ENCODE peak calls at places on chromosomes 11 and 22, in five cellular contexts. One of them, this sample, is unnamed.

GRCh38 chr11:62575156-62575555 is 1.5 kb upstream of the EEF1G start:
- DNase-seq in body of pancreas: peak
- DNase-seq in hypothalamus: no peak
- DNase-seq in Right ventricle myocardium inferior: peak
- DNase-seq in GM12865: no peak
- DNase-seq in this sample: no peak

GRCh38 chr22:48137640-48138039 is 1375.2 kb downstream of the TBC1D22A start:
- DNase-seq in body of pancreas: no peak
- DNase-seq in hypothalamus: no peak
- DNase-seq in Right ventricle myocardium inferior: no peak
- DNase-seq in GM12865: no peak
- DNase-seq in this sample: no peak

GRCh38 chr11:91846002-91846401 is 378.6 kb upstream of the FAT3 start:
- DNase-seq in body of pancreas: no peak
- DNase-seq in hypothalamus: no peak
- DNase-seq in Right ventricle myocardium inferior: no peak
- DNase-seq in GM12865: no peak
- DNase-seq in this sample: no peak

GRCh38 chr22:45892681-45893461 is 84.1 kb downstream of the WNT7B start:
- DNase-seq in body of pancreas: no peak
- DNase-seq in hypothalamus: no peak
- DNase-seq in Right ventricle myocardium inferior: peak
- DNase-seq in GM12865: no peak
- DNase-seq in this sample: no peak

GRCh38 chr11:128686745-128687177 is 7.1 kb upstream of the FLI1 start:
- DNase-seq in body of pancreas: peak
- DNase-seq in hypothalamus: no peak
- DNase-seq in Right ventricle myocardium inferior: peak
- DNase-seq in GM12865: peak
- DNase-seq in this sample: no peak

GRCh38 chr11:67632175-67632981 is 2.6 kb upstream of the NUDT8 start:
- DNase-seq in body of pancreas: peak
- DNase-seq in hypothalamus: no peak
- DNase-seq in Right ventricle myocardium inferior: peak
- DNase-seq in GM12865: no peak
- DNase-seq in this sample: no peak

GRCh38 chr11:63592975-63593395 is 21.2 kb downstream of the PLAAT3 start:
- DNase-seq in body of pancreas: no peak
- DNase-seq in hypothalamus: peak
- DNase-seq in Right ventricle myocardium inferior: no peak
- DNase-seq in GM12865: peak
- DNase-seq in this sample: no peak

GRCh38 chr22:37112084-37112728 is 2.7 kb upstream of the TMPRSS6 start:
- DNase-seq in body of pancreas: no peak
- DNase-seq in hypothalamus: no peak
- DNase-seq in Right ventricle myocardium inferior: no peak
- DNase-seq in GM12865: no peak
- DNase-seq in this sample: no peak

GRCh38 chr11:11789735-11790369 is 51.9 kb upstream of the USP47 start:
- DNase-seq in body of pancreas: no peak
- DNase-seq in hypothalamus: no peak
- DNase-seq in Right ventricle myocardium inferior: no peak
- DNase-seq in GM12865: peak
- DNase-seq in this sample: no peak

GRCh38 chr11:97973352-97973857 is 1047.3 kb upstream of the CNTN5 start:
- DNase-seq in body of pancreas: no peak
- DNase-seq in hypothalamus: no peak
- DNase-seq in Right ventricle myocardium inferior: no peak
- DNase-seq in GM12865: no peak
- DNase-seq in this sample: no peak

GRCh38 chr11:58933661-58934060 is 5.6 kb upstream of the GLYATL1 start:
- DNase-seq in body of pancreas: no peak
- DNase-seq in hypothalamus: no peak
- DNase-seq in Right ventricle myocardium inferior: no peak
- DNase-seq in GM12865: no peak
- DNase-seq in this sample: no peak

GRCh38 chr22:42229455-42230149 is 40.9 kb downstream of the TCF20 start:
- DNase-seq in body of pancreas: peak
- DNase-seq in hypothalamus: no peak
- DNase-seq in Right ventricle myocardium inferior: no peak
- DNase-seq in GM12865: no peak
- DNase-seq in this sample: no peak

GRCh38 chr11:105466582-105467228 is 143.2 kb upstream of the GRIA4 start:
- DNase-seq in body of pancreas: no peak
- DNase-seq in hypothalamus: no peak
- DNase-seq in Right ventricle myocardium inferior: no peak
- DNase-seq in GM12865: no peak
- DNase-seq in this sample: no peak

GRCh38 chr11:33830903-33831648 is 56.8 kb upstream of the FBXO3 start:
- DNase-seq in body of pancreas: no peak
- DNase-seq in hypothalamus: no peak
- DNase-seq in Right ventricle myocardium inferior: no peak
- DNase-seq in GM12865: no peak
- DNase-seq in this sample: no peak

GRCh38 chr11:130772266-130773227 is 143.7 kb downstream of the SNX19 start:
- DNase-seq in body of pancreas: peak
- DNase-seq in hypothalamus: no peak
- DNase-seq in Right ventricle myocardium inferior: no peak
- DNase-seq in GM12865: peak
- DNase-seq in this sample: no peak

GRCh38 chr11:57100638-57101312 is 81.0 kb upstream of the LRRC55 start:
- DNase-seq in body of pancreas: no peak
- DNase-seq in hypothalamus: no peak
- DNase-seq in Right ventricle myocardium inferior: no peak
- DNase-seq in GM12865: no peak
- DNase-seq in this sample: no peak

GRCh38 chr11:66020618-66021357 is 5.5 kb downstream of the CATSPER1 start:
- DNase-seq in body of pancreas: no peak
- DNase-seq in hypothalamus: no peak
- DNase-seq in Right ventricle myocardium inferior: no peak
- DNase-seq in GM12865: no peak
- DNase-seq in this sample: no peak

GRCh38 chr11:1410366-1411291 is 20.9 kb downstream of the BRSK2 start:
- DNase-seq in body of pancreas: peak
- DNase-seq in hypothalamus: no peak
- DNase-seq in Right ventricle myocardium inferior: peak
- DNase-seq in GM12865: no peak
- DNase-seq in this sample: no peak

GRCh38 chr22:42928969-42929837 is 72.1 kb upstream of the ARFGAP3 start:
- DNase-seq in body of pancreas: peak
- DNase-seq in hypothalamus: no peak
- DNase-seq in Right ventricle myocardium inferior: no peak
- DNase-seq in GM12865: peak
- DNase-seq in this sample: no peak

GRCh38 chr11:62592989-62593421 is 1.7 kb upstream of the TUT1 start:
- DNase-seq in body of pancreas: no peak
- DNase-seq in hypothalamus: peak
- DNase-seq in Right ventricle myocardium inferior: no peak
- DNase-seq in GM12865: no peak
- DNase-seq in this sample: peak

GRCh38 chr11:7165911-7166310 is 77.1 kb downstream of the RBMXL2 start:
- DNase-seq in body of pancreas: no peak
- DNase-seq in hypothalamus: no peak
- DNase-seq in Right ventricle myocardium inferior: no peak
- DNase-seq in GM12865: no peak
- DNase-seq in this sample: no peak

GRCh38 chr22:41932353-41932752 is 5.7 kb upstream of the TNFRSF13C start:
- DNase-seq in body of pancreas: no peak
- DNase-seq in hypothalamus: no peak
- DNase-seq in Right ventricle myocardium inferior: no peak
- DNase-seq in GM12865: no peak
- DNase-seq in this sample: no peak

GRCh38 chr22:19295733-19296132 is 4.2 kb upstream of the CLTCL1 start:
- DNase-seq in body of pancreas: no peak
- DNase-seq in hypothalamus: no peak
- DNase-seq in Right ventricle myocardium inferior: no peak
- DNase-seq in GM12865: no peak
- DNase-seq in this sample: no peak

This sample was measured in caudate nucleus.